ENCODE peak calls at places on chromosome 5, in ten cellular contexts. J, D, R, M, B, I, C, N, A and S are unnamed samples.

GRCh38 chr5:252546-252945 is 18.9 kb upstream of the PDCD6 start:
- DNase-seq in J (no peak), D (no peak), R (no peak), M (no peak), B (no peak), I (no peak), C (no peak), N (peak), A (no peak), S (no peak)

GRCh38 chr5:32664523-32664922 is 46.6 kb upstream of the NPR3 start:
- DNase-seq in J (no peak), D (no peak), R (no peak), M (no peak), B (no peak), I (no peak), C (no peak), N (no peak), A (no peak), S (peak)

GRCh38 chr5:118687671-118688621 is 300.4 kb downstream of the DTWD2 start:
- DNase-seq in J (no peak), D (no peak), R (no peak), M (no peak), B (no peak), I (no peak), C (no peak), N (no peak), A (peak), S (no peak)

GRCh38 chr5:105687493-105687892 is 1983.2 kb downstream of the EFNA5 start:
- DNase-seq in J (no peak), D (no peak), R (no peak), M (no peak), B (no peak), I (no peak), C (no peak), N (no peak), A (no peak), S (no peak)

GRCh38 chr5:54455413-54456157 is at the start of gene HSPB3:
- DNase-seq in J (no peak), D (no peak), R (no peak), M (peak), B (no peak), I (no peak), C (no peak), N (no peak), A (peak), S (peak)

GRCh38 chr5:111572561-111572960 is 60.2 kb upstream of the STARD4 start:
- DNase-seq in J (no peak), D (no peak), R (no peak), M (no peak), B (no peak), I (no peak), C (no peak), N (no peak), A (no peak), S (no peak)

GRCh38 chr5:35470866-35471265 is 146.8 kb upstream of the SPEF2 start:
- DNase-seq in J (no peak), D (no peak), R (no peak), M (peak), B (no peak), I (no peak), C (no peak), N (peak), A (peak), S (peak)

GRCh38 chr5:78360674-78361225 is 333 bp downstream of the SCAMP1 start:
- DNase-seq in J (no peak), D (peak), R (no peak), M (no peak), B (peak), I (peak), C (peak), N (no peak), A (no peak), S (no peak)

GRCh38 chr5:120055858-120056257 is 408.2 kb upstream of the PRR16 start:
- DNase-seq in J (no peak), D (no peak), R (peak), M (peak), B (no peak), I (no peak), C (no peak), N (peak), A (peak), S (peak)

GRCh38 chr5:665541-665955 is 27.6 kb downstream of the TPPP start:
- DNase-seq in J (no peak), D (no peak), R (no peak), M (no peak), B (no peak), I (no peak), C (no peak), N (no peak), A (no peak), S (no peak)

GRCh38 chr5:9015250-9015936 is 530.5 kb downstream of the SEMA5A start:
- DNase-seq in J (no peak), D (no peak), R (no peak), M (peak), B (no peak), I (no peak), C (no peak), N (no peak), A (peak), S (no peak)

GRCh38 chr5:135462304-135462703 is 10.2 kb upstream of the TIFAB start:
- DNase-seq in J (no peak), D (no peak), R (peak), M (peak), B (no peak), I (no peak), C (no peak), N (peak), A (peak), S (peak)

GRCh38 chr5:144247131-144247530 is 76.5 kb downstream of the KCTD16 start:
- DNase-seq in J (no peak), D (no peak), R (no peak), M (no peak), B (no peak), I (no peak), C (no peak), N (no peak), A (no peak), S (no peak)

GRCh38 chr5:124664287-124664686 is 82.2 kb downstream of the ZNF608 start:
- DNase-seq in J (no peak), D (no peak), R (no peak), M (no peak), B (no peak), I (no peak), C (no peak), N (no peak), A (no peak), S (no peak)

GRCh38 chr5:123116063-123116462 is 27.0 kb downstream of the PRDM6 start:
- DNase-seq in J (no peak), D (no peak), R (no peak), M (no peak), B (no peak), I (no peak), C (no peak), N (no peak), A (no peak), S (peak)

GRCh38 chr5:142690641-142691040 is 4.8 kb upstream of the FGF1 start:
- DNase-seq in J (no peak), D (no peak), R (no peak), M (no peak), B (peak), I (no peak), C (no peak), N (no peak), A (no peak), S (peak)

GRCh38 chr5:157160001-157160400 is 6.1 kb downstream of the GARIN3 start:
- DNase-seq in J (no peak), D (no peak), R (no peak), M (no peak), B (peak), I (no peak), C (no peak), N (no peak), A (no peak), S (no peak)

GRCh38 chr5:81525690-81526089 is 131.8 kb upstream of the ACOT12 start:
- DNase-seq in J (no peak), D (no peak), R (no peak), M (peak), B (no peak), I (no peak), C (no peak), N (peak), A (peak), S (peak)

GRCh38 chr5:84227221-84227620 is 157.5 kb downstream of the EDIL3 start:
- DNase-seq in J (no peak), D (no peak), R (no peak), M (no peak), B (no peak), I (no peak), C (no peak), N (no peak), A (no peak), S (no peak)

GRCh38 chr5:81852277-81853004 is 101.5 kb upstream of the SSBP2 start:
- DNase-seq in J (no peak), D (no peak), R (peak), M (no peak), B (peak), I (no peak), C (no peak), N (no peak), A (peak), S (no peak)

GRCh38 chr5:108487951-108488350 is 106.1 kb upstream of the FBXL17 start:
- DNase-seq in J (no peak), D (no peak), R (no peak), M (no peak), B (no peak), I (no peak), C (no peak), N (no peak), A (no peak), S (no peak)

GRCh38 chr5:179930788-179931473 is 23.2 kb upstream of the TBC1D9B start:
- DNase-seq in J (no peak), D (peak), R (no peak), M (no peak), B (no peak), I (no peak), C (peak), N (no peak), A (no peak), S (no peak)

GRCh38 chr5:96852769-96853168 is 23.5 kb upstream of the ERAP2 start:
- DNase-seq in J (no peak), D (no peak), R (no peak), M (no peak), B (no peak), I (no peak), C (no peak), N (peak), A (peak), S (no peak)

GRCh38 chr5:175652741-175653663 is 4.9 kb upstream of the HRH2 start:
- DNase-seq in J (no peak), D (no peak), R (no peak), M (no peak), B (no peak), I (no peak), C (no peak), N (no peak), A (no peak), S (peak)

GRCh38 chr5:77957-78804 is 13.8 kb upstream of the PLEKHG4B start:
- DNase-seq in J (no peak), D (peak), R (peak), M (peak), B (peak), I (no peak), C (no peak), N (peak), A (peak), S (peak)

GRCh38 chr5:169347786-169348185 is 46.8 kb upstream of the SLIT3 start:
- DNase-seq in J (no peak), D (no peak), R (no peak), M (peak), B (no peak), I (no peak), C (no peak), N (no peak), A (no peak), S (no peak)

GRCh38 chr5:121987052-121987684 is 25.4 kb downstream of the SRFBP1 start:
- DNase-seq in J (no peak), D (no peak), R (no peak), M (no peak), B (no peak), I (no peak), C (no peak), N (no peak), A (no peak), S (no peak)

DNA sequence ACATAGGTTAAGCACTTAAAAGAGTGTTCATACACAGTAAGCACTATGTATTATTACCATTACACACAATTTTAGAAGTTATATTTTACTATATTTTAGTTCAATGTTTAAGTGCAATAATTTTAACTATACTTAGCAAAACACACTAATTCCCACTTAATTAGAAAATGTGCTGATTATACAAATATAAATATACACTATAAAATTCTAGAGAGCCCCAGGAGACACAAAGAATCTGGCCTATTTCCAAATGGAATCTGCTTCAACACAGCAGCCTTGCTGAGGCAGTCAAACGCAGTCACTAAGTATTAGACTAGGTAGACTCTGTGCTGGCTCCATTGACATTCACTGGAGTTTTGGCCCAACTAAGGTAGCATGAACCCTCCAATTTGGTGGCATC is 160.9 kb downstream of the CETN3 start:
- DNase-seq in J (no peak), D (no peak), R (no peak), M (no peak), B (no peak), I (no peak), C (no peak), N (no peak), A (no peak), S (no peak)
- TF ChIP-seq CTCF in J (no peak), D (no peak), R (no peak), M (no peak), B (no peak), I (no peak), C (no peak), N (no peak), A (no peak), S (no peak)

DNA sequence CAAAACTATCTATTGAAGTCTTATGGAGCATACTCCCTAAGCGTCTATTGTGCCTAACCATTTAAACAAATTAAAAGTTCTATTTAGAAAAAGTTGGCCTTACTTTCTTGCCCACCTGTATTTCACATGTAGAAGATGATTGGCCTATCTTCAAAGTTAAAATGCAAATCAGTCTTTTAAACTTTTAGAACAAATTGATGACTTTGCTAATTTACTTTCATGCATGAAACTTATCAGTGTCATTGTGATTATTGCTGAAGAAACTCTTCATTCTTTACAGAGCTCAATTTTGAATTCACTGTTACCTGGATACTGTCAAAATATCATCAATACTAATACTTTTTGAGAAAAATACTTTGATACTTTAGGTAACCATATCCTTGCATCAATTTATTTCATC is 216.1 kb downstream of the COX7C start:
- DNase-seq in J (no peak), D (no peak), R (no peak), M (no peak), B (no peak), I (no peak), C (no peak), N (no peak), A (no peak), S (no peak)
- TF ChIP-seq CTCF in J (no peak), D (no peak), R (no peak), M (no peak), B (no peak), I (no peak), C (no peak), N (no peak), A (no peak), S (no peak)

GRCh38 chr5:140347382-140347781 is 979 bp upstream of the HBEGF start:
- DNase-seq in J (no peak), D (no peak), R (no peak), M (no peak), B (no peak), I (no peak), C (no peak), N (no peak), A (no peak), S (no peak)

GRCh38 chr5:140346348-140347221 is at the start of gene HBEGF:
- DNase-seq in J (no peak), D (peak), R (peak), M (peak), B (peak), I (no peak), C (peak), N (peak), A (peak), S (peak)

GRCh38 chr5:140344683-140345423 is 1.6 kb downstream of the HBEGF start:
- DNase-seq in J (no peak), D (no peak), R (no peak), M (no peak), B (no peak), I (no peak), C (no peak), N (peak), A (peak), S (peak)

GRCh38 chr5:140348104-140348503 is 1.7 kb upstream of the HBEGF start:
- DNase-seq in J (no peak), D (no peak), R (no peak), M (no peak), B (no peak), I (no peak), C (no peak), N (peak), A (no peak), S (peak)

GRCh38 chr5:140345919-140346347 is 470 bp downstream of the HBEGF start:
- DNase-seq in J (no peak), D (no peak), R (no peak), M (peak), B (peak), I (no peak), C (peak), N (peak), A (peak), S (peak)
- TF ChIP-seq CTCF in J (peak), D (peak), R (no peak), M (peak), B (no peak), I (peak), C (no peak), N (peak), A (peak), S (peak)

GRCh38 chr5:62340392-62340791 is 34.4 kb downstream of the KIF2A start:
- DNase-seq in J (no peak), D (no peak), R (peak), M (peak), B (no peak), I (no peak), C (no peak), N (peak), A (peak), S (peak)
- TF ChIP-seq CTCF in J (no peak), D (peak), R (peak), M (peak), B (no peak), I (no peak), C (no peak), N (peak), A (peak), S (peak)

DNA sequence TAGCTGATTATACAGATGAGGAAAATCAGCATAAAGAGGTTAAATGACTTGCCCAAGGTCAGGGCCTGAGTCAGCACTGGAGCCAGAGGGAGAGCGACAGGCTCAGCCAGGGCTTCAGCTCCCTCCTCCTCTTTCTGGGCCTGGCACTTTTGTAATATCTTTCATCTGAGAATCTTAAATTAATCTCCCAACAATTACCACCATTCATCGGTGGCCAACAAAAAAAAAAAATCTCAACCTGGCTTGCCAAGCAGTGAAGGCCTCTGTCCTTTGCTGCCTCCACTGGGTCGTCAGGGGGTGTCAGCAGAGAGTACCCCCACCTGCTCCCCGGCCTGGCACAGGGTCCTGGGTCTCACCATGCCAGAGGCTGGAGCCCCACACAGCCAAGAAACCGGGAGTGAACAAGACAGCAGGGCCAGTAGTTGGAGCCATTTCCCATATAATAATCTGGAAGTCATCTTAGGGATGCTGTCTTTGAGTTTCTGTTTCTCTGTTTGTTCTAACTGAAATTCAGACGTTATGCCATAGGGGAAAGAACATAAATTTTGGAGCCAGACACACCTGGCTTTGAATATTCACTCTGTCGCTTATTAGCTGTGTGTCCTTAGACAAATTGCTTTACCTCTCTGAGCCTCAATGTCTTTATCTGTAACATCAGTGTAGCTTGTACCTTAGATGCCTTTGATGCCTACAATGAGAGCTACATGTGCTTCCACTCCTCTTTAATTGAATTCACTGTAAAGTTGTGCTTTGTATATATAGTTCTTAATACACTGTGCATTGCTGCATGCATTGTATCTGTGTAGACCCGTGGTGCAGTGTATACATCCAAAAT is 299.9 kb upstream of the MSX2 start:
- DNase-seq in J (no peak), D (no peak), R (no peak), M (no peak), B (no peak), I (no peak), C (no peak), N (peak), A (no peak), S (peak)
- TF ChIP-seq CTCF in J (no peak), D (no peak), R (peak), M (no peak), B (no peak), I (no peak), C (no peak), N (peak), A (peak), S (no peak)